ENCODE peak calls at places on chromosomes 11 and 22, in eight cellular contexts. One of them, this sample, is unnamed.

GRCh38 chr22:39463931-39464390 is 7.1 kb downstream of the MGAT3 start:
- DNase-seq in kidney tubule cell: peak
- DNase-seq in HTR-8/SVneo: no peak
- DNase-seq in keratinocyte: no peak
- DNase-seq in body of pancreas: no peak
- DNase-seq in chondrocyte: no peak
- DNase-seq in T follicular helper cell: no peak
- DNase-seq in fibroblast of the conjunctiva: no peak
- DNase-seq in this sample: no peak

GRCh38 chr11:35216962-35217667 is 78.1 kb downstream of the CD44 start:
- DNase-seq in kidney tubule cell: no peak
- DNase-seq in HTR-8/SVneo: no peak
- DNase-seq in keratinocyte: no peak
- DNase-seq in body of pancreas: peak
- DNase-seq in chondrocyte: no peak
- DNase-seq in T follicular helper cell: peak
- DNase-seq in fibroblast of the conjunctiva: no peak
- DNase-seq in this sample: no peak

GRCh38 chr11:45543808-45544422 is 121.5 kb downstream of the CHST1 start:
- DNase-seq in kidney tubule cell: no peak
- DNase-seq in HTR-8/SVneo: peak
- DNase-seq in keratinocyte: no peak
- DNase-seq in body of pancreas: no peak
- DNase-seq in chondrocyte: no peak
- DNase-seq in T follicular helper cell: no peak
- DNase-seq in fibroblast of the conjunctiva: no peak
- DNase-seq in this sample: no peak

GRCh38 chr11:34552270-34552669 is 38.7 kb upstream of the ELF5 start:
- DNase-seq in kidney tubule cell: no peak
- DNase-seq in HTR-8/SVneo: no peak
- DNase-seq in keratinocyte: no peak
- DNase-seq in body of pancreas: peak
- DNase-seq in chondrocyte: no peak
- DNase-seq in T follicular helper cell: no peak
- DNase-seq in fibroblast of the conjunctiva: no peak
- DNase-seq in this sample: no peak

GRCh38 chr22:21936151-21936778 is 16.4 kb downstream of the PPM1F start:
- DNase-seq in kidney tubule cell: no peak
- DNase-seq in HTR-8/SVneo: no peak
- DNase-seq in keratinocyte: no peak
- DNase-seq in body of pancreas: peak
- DNase-seq in chondrocyte: no peak
- DNase-seq in T follicular helper cell: no peak
- DNase-seq in fibroblast of the conjunctiva: no peak
- DNase-seq in this sample: no peak

GRCh38 chr11:1549355-1550330 is 22.4 kb downstream of the DUSP8 start:
- DNase-seq in kidney tubule cell: no peak
- DNase-seq in HTR-8/SVneo: no peak
- DNase-seq in keratinocyte: no peak
- DNase-seq in body of pancreas: no peak
- DNase-seq in chondrocyte: no peak
- DNase-seq in T follicular helper cell: no peak
- DNase-seq in fibroblast of the conjunctiva: no peak
- DNase-seq in this sample: no peak

GRCh38 chr11:42066113-42066512 is 606.7 kb upstream of the LRRC4C start:
- DNase-seq in kidney tubule cell: peak
- DNase-seq in HTR-8/SVneo: no peak
- DNase-seq in keratinocyte: no peak
- DNase-seq in body of pancreas: peak
- DNase-seq in chondrocyte: no peak
- DNase-seq in T follicular helper cell: no peak
- DNase-seq in fibroblast of the conjunctiva: no peak
- DNase-seq in this sample: no peak

GRCh38 chr22:46649176-46650077 is 29.2 kb downstream of the GRAMD4 start:
- DNase-seq in kidney tubule cell: no peak
- DNase-seq in HTR-8/SVneo: no peak
- DNase-seq in keratinocyte: no peak
- DNase-seq in body of pancreas: peak
- DNase-seq in chondrocyte: no peak
- DNase-seq in T follicular helper cell: no peak
- DNase-seq in fibroblast of the conjunctiva: no peak
- DNase-seq in this sample: no peak

GRCh38 chr22:50507421-50507990 is at the start of gene LMF2:
- DNase-seq in kidney tubule cell: no peak
- DNase-seq in HTR-8/SVneo: peak
- DNase-seq in keratinocyte: no peak
- DNase-seq in body of pancreas: peak
- DNase-seq in chondrocyte: peak
- DNase-seq in T follicular helper cell: peak
- DNase-seq in fibroblast of the conjunctiva: no peak
- DNase-seq in this sample: no peak

GRCh38 chr11:13446444-13446843 is 16.6 kb downstream of the BTBD10 start:
- DNase-seq in kidney tubule cell: peak
- DNase-seq in HTR-8/SVneo: peak
- DNase-seq in keratinocyte: no peak
- DNase-seq in body of pancreas: no peak
- DNase-seq in chondrocyte: no peak
- DNase-seq in T follicular helper cell: no peak
- DNase-seq in fibroblast of the conjunctiva: no peak
- DNase-seq in this sample: no peak

GRCh38 chr11:131914299-131914902 is 544.0 kb downstream of the NTM start:
- DNase-seq in kidney tubule cell: peak
- DNase-seq in HTR-8/SVneo: peak
- DNase-seq in keratinocyte: no peak
- DNase-seq in body of pancreas: no peak
- DNase-seq in chondrocyte: no peak
- DNase-seq in T follicular helper cell: no peak
- DNase-seq in fibroblast of the conjunctiva: no peak
- DNase-seq in this sample: no peak

GRCh38 chr11:43830928-43831440 is 49.6 kb upstream of the ALKBH3 start:
- DNase-seq in kidney tubule cell: peak
- DNase-seq in HTR-8/SVneo: peak
- DNase-seq in keratinocyte: peak
- DNase-seq in body of pancreas: peak
- DNase-seq in chondrocyte: no peak
- DNase-seq in T follicular helper cell: no peak
- DNase-seq in fibroblast of the conjunctiva: peak
- DNase-seq in this sample: no peak

GRCh38 chr11:62472063-62472884 is 53.4 kb downstream of the SCGB1A1 start:
- DNase-seq in kidney tubule cell: peak
- DNase-seq in HTR-8/SVneo: peak
- DNase-seq in keratinocyte: no peak
- DNase-seq in body of pancreas: peak
- DNase-seq in chondrocyte: no peak
- DNase-seq in T follicular helper cell: no peak
- DNase-seq in fibroblast of the conjunctiva: peak
- DNase-seq in this sample: no peak

GRCh38 chr11:9210922-9211320 is 54.2 kb downstream of the DENND5A start:
- DNase-seq in kidney tubule cell: no peak
- DNase-seq in HTR-8/SVneo: no peak
- DNase-seq in keratinocyte: peak
- DNase-seq in body of pancreas: no peak
- DNase-seq in chondrocyte: no peak
- DNase-seq in T follicular helper cell: no peak
- DNase-seq in fibroblast of the conjunctiva: no peak
- DNase-seq in this sample: no peak

GRCh38 chr11:114877976-114878375 is 199.6 kb downstream of the NXPE2 start:
- DNase-seq in kidney tubule cell: no peak
- DNase-seq in HTR-8/SVneo: no peak
- DNase-seq in keratinocyte: no peak
- DNase-seq in body of pancreas: no peak
- DNase-seq in chondrocyte: no peak
- DNase-seq in T follicular helper cell: no peak
- DNase-seq in fibroblast of the conjunctiva: no peak
- DNase-seq in this sample: no peak

GRCh38 chr22:50724616-50725015 is 13.4 kb upstream of the ACR start:
- DNase-seq in kidney tubule cell: no peak
- DNase-seq in HTR-8/SVneo: no peak
- DNase-seq in keratinocyte: no peak
- DNase-seq in body of pancreas: no peak
- DNase-seq in chondrocyte: no peak
- DNase-seq in T follicular helper cell: no peak
- DNase-seq in fibroblast of the conjunctiva: no peak
- DNase-seq in this sample: no peak

GRCh38 chr22:24137595-24137994 is 43.7 kb upstream of the SUSD2 start:
- DNase-seq in kidney tubule cell: no peak
- DNase-seq in HTR-8/SVneo: no peak
- DNase-seq in keratinocyte: no peak
- DNase-seq in body of pancreas: no peak
- DNase-seq in chondrocyte: no peak
- DNase-seq in T follicular helper cell: no peak
- DNase-seq in fibroblast of the conjunctiva: peak
- DNase-seq in this sample: no peak